ENCODE peak calls at places on chromosomes 11 and 22, in seven cellular contexts. One of them, this sample, is unnamed.

GRCh38 chr11:20873054-20873453 is 203.7 kb downstream of the NELL1 start:
- DNase-seq in ascending aorta: no peak
- DNase-seq in spleen: no peak
- DNase-seq in fibroblast of lung: no peak
- DNase-seq in choroid plexus epithelial cell: no peak
- DNase-seq in CD8-positive, alpha-beta T cell: no peak
- DNase-seq in mucosa of descending colon: no peak
- DNase-seq in this sample: no peak

GRCh38 chr11:27213232-27213660 is 149.8 kb downstream of the CCDC34 start:
- DNase-seq in ascending aorta: no peak
- DNase-seq in choroid plexus epithelial cell: peak; percentile 87
- DNase-seq in fibroblast of lung: peak; percentile 85
- DNase-seq in CD8-positive, alpha-beta T cell: no peak
- DNase-seq in spleen: no peak
- DNase-seq in mucosa of descending colon: no peak
- DNase-seq in this sample: peak; percentile 97

GRCh38 chr11:11416917-11417316 is 63.9 kb upstream of the CSNK2A3 start:
- DNase-seq in spleen: no peak
- DNase-seq in choroid plexus epithelial cell: peak; percentile 8
- DNase-seq in CD8-positive, alpha-beta T cell: no peak
- DNase-seq in mucosa of descending colon: no peak
- DNase-seq in fibroblast of lung: peak; percentile 57
- DNase-seq in ascending aorta: no peak
- DNase-seq in this sample: peak; percentile 77

GRCh38 chr11:117300773-117301172 is 9.6 kb downstream of the BACE1-AS start:
- DNase-seq in ascending aorta: no peak
- DNase-seq in choroid plexus epithelial cell: no peak
- DNase-seq in mucosa of descending colon: no peak
- DNase-seq in fibroblast of lung: no peak
- DNase-seq in CD8-positive, alpha-beta T cell: no peak
- DNase-seq in spleen: no peak
- DNase-seq in this sample: no peak

GRCh38 chr11:86671386-86672006 is 920 bp downstream of the ME3 start:
- DNase-seq in spleen: peak; percentile 79
- DNase-seq in mucosa of descending colon: peak; percentile 85
- DNase-seq in CD8-positive, alpha-beta T cell: no peak
- DNase-seq in choroid plexus epithelial cell: peak; percentile 44
- DNase-seq in fibroblast of lung: peak; percentile 42
- DNase-seq in ascending aorta: no peak
- DNase-seq in this sample: no peak

GRCh38 chr11:7577883-7578242 is 64.1 kb downstream of the PPFIBP2 start:
- DNase-seq in ascending aorta: no peak
- DNase-seq in choroid plexus epithelial cell: peak; percentile 73
- DNase-seq in fibroblast of lung: peak; percentile 47
- DNase-seq in mucosa of descending colon: no peak
- DNase-seq in CD8-positive, alpha-beta T cell: no peak
- DNase-seq in spleen: no peak
- DNase-seq in this sample: peak; percentile 55

GRCh38 chr11:125070699-125071254 is 7.7 kb downstream of the SLC37A2 start:
- DNase-seq in mucosa of descending colon: peak; percentile 63
- DNase-seq in spleen: peak; percentile 90
- DNase-seq in ascending aorta: peak; percentile 54
- DNase-seq in CD8-positive, alpha-beta T cell: no peak
- DNase-seq in choroid plexus epithelial cell: peak; percentile 80
- DNase-seq in fibroblast of lung: peak; percentile 84
- DNase-seq in this sample: peak; percentile 64

GRCh38 chr11:47443028-47443700 is 5.8 kb downstream of the RAPSN start:
- DNase-seq in choroid plexus epithelial cell: no peak
- DNase-seq in spleen: no peak
- DNase-seq in ascending aorta: no peak
- DNase-seq in mucosa of descending colon: no peak
- DNase-seq in fibroblast of lung: no peak
- DNase-seq in CD8-positive, alpha-beta T cell: no peak
- DNase-seq in this sample: no peak

GRCh38 chr11:78432058-78432515 is 14.5 kb upstream of the GAB2 start:
- DNase-seq in mucosa of descending colon: no peak
- DNase-seq in choroid plexus epithelial cell: no peak
- DNase-seq in fibroblast of lung: peak; percentile 18
- DNase-seq in CD8-positive, alpha-beta T cell: no peak
- DNase-seq in ascending aorta: no peak
- DNase-seq in spleen: no peak
- DNase-seq in this sample: no peak

GRCh38 chr22:37312549-37313183 is 30.4 kb downstream of the CYTH4 start:
- DNase-seq in fibroblast of lung: no peak
- DNase-seq in ascending aorta: no peak
- DNase-seq in CD8-positive, alpha-beta T cell: no peak
- DNase-seq in spleen: peak; percentile 71
- DNase-seq in mucosa of descending colon: no peak
- DNase-seq in choroid plexus epithelial cell: no peak
- DNase-seq in this sample: no peak

GRCh38 chr22:29144786-29145160 is 60.9 kb upstream of the EMID1 start:
- DNase-seq in CD8-positive, alpha-beta T cell: no peak
- DNase-seq in ascending aorta: no peak
- DNase-seq in choroid plexus epithelial cell: no peak
- DNase-seq in spleen: no peak
- DNase-seq in mucosa of descending colon: no peak
- DNase-seq in fibroblast of lung: no peak
- DNase-seq in this sample: no peak

GRCh38 chr11:72234514-72234830 is 9.5 kb downstream of the PHOX2A start:
- DNase-seq in ascending aorta: no peak
- DNase-seq in fibroblast of lung: no peak
- DNase-seq in choroid plexus epithelial cell: no peak
- DNase-seq in CD8-positive, alpha-beta T cell: no peak
- DNase-seq in mucosa of descending colon: no peak
- DNase-seq in spleen: peak; percentile 51
- DNase-seq in this sample: no peak

GRCh38 chr22:27690596-27690995 is 111.0 kb downstream of the MN1 start:
- DNase-seq in fibroblast of lung: no peak
- DNase-seq in ascending aorta: no peak
- DNase-seq in spleen: no peak
- DNase-seq in choroid plexus epithelial cell: no peak
- DNase-seq in CD8-positive, alpha-beta T cell: no peak
- DNase-seq in mucosa of descending colon: no peak
- DNase-seq in this sample: no peak

GRCh38 chr11:34366522-34366921 is 8.7 kb upstream of the ABTB2 start:
- DNase-seq in spleen: no peak
- DNase-seq in fibroblast of lung: peak; percentile 28
- DNase-seq in CD8-positive, alpha-beta T cell: no peak
- DNase-seq in choroid plexus epithelial cell: peak; percentile 61
- DNase-seq in ascending aorta: no peak
- DNase-seq in mucosa of descending colon: no peak
- DNase-seq in this sample: peak; percentile 41

GRCh38 chr22:50521710-50522109 is 3.7 kb downstream of the SCO2 start:
- DNase-seq in CD8-positive, alpha-beta T cell: no peak
- DNase-seq in choroid plexus epithelial cell: no peak
- DNase-seq in ascending aorta: no peak
- DNase-seq in spleen: no peak
- DNase-seq in mucosa of descending colon: no peak
- DNase-seq in fibroblast of lung: no peak
- DNase-seq in this sample: no peak

GRCh38 chr11:111303476-111303875 is 5.1 kb downstream of the POU2AF3 start:
- DNase-seq in CD8-positive, alpha-beta T cell: no peak
- DNase-seq in spleen: no peak
- DNase-seq in choroid plexus epithelial cell: no peak
- DNase-seq in mucosa of descending colon: peak; percentile 48
- DNase-seq in fibroblast of lung: no peak
- DNase-seq in ascending aorta: no peak
- DNase-seq in this sample: no peak

GRCh38 chr11:94201004-94201465 is 72.4 kb downstream of the PANX1 start:
- DNase-seq in mucosa of descending colon: no peak
- DNase-seq in spleen: no peak
- DNase-seq in ascending aorta: no peak
- DNase-seq in CD8-positive, alpha-beta T cell: no peak
- DNase-seq in fibroblast of lung: peak; percentile 92
- DNase-seq in choroid plexus epithelial cell: peak; percentile 26
- DNase-seq in this sample: peak; percentile 71

GRCh38 chr11:20821046-20821445 is 151.7 kb downstream of the NELL1 start:
- DNase-seq in choroid plexus epithelial cell: no peak
- DNase-seq in ascending aorta: no peak
- DNase-seq in fibroblast of lung: no peak
- DNase-seq in mucosa of descending colon: no peak
- DNase-seq in CD8-positive, alpha-beta T cell: no peak
- DNase-seq in spleen: no peak
- DNase-seq in this sample: no peak

GRCh38 chr11:57474017-57474750 is 13.9 kb downstream of the RTN4RL2 start:
- DNase-seq in CD8-positive, alpha-beta T cell: peak; percentile 48
- DNase-seq in fibroblast of lung: peak; percentile 37
- DNase-seq in spleen: peak; percentile 81
- DNase-seq in ascending aorta: no peak
- DNase-seq in choroid plexus epithelial cell: no peak
- DNase-seq in mucosa of descending colon: no peak
- DNase-seq in this sample: no peak

GRCh38 chr11:57303280-57303989 is 21.3 kb downstream of the TNKS1BP1 start:
- DNase-seq in spleen: no peak
- DNase-seq in fibroblast of lung: no peak
- DNase-seq in mucosa of descending colon: no peak
- DNase-seq in ascending aorta: no peak
- DNase-seq in choroid plexus epithelial cell: no peak
- DNase-seq in CD8-positive, alpha-beta T cell: no peak
- DNase-seq in this sample: no peak

DNA sequence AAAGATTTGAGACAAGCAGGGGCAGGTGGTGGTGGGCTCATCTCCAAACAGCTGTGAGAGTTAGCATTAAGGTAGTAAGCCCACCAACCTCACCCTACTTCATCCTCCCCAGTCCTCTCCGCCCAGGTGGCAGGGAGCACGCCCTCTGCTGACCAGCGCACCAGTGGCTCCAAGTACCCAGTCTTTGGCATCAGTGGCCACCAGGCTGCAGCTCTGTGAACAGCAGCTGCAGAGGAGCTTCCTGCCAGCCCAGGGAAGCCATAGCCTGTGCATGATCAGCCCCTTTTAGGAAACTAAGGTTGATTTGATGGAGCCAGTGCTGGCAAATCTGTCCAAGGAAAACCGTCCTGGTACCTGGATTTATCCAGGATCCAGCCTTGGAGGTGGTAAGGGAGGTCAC is 21.7 kb downstream of the CAVIN3 start:
- DNase-seq in ascending aorta: no peak
- DNase-seq in mucosa of descending colon: peak; percentile 46
- DNase-seq in CD8-positive, alpha-beta T cell: no peak
- DNase-seq in choroid plexus epithelial cell: peak; percentile 45
- DNase-seq in spleen: no peak
- DNase-seq in fibroblast of lung: peak; percentile 25
- DNase-seq in this sample: peak; percentile 32
- TF ChIP-seq CTCF in ascending aorta: peak; percentile 41
- TF ChIP-seq CTCF in mucosa of descending colon: no peak
- TF ChIP-seq CTCF in CD8-positive, alpha-beta T cell: no peak
- TF ChIP-seq CTCF in choroid plexus epithelial cell: peak; percentile 66
- TF ChIP-seq CTCF in spleen: peak; percentile 26
- TF ChIP-seq CTCF in fibroblast of lung: peak; percentile 28
- TF ChIP-seq CTCF in this sample: peak; percentile 65

DNA sequence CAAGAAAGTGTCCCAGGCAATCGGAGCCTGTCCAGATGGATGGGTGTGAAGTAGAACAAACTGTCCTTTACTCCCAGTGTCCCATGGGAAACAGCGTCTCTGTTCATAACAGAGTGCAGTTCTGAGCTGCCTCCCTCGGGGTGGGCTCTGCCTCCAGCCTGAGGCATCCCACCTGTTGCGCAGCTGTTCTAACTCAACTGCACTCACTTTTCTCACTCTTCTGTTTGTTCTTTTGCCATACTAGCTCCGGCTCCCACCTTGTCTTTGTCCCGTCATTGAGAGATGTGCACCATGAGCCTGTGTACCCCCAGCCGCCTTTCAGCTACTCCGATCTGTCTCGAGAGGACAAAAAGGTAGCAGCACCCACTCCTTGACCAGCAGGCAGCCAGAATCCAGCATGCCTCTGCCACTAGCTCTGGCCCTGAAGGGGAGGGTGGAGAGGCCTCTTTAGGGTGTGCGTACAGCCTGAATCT is 20.7 kb upstream of the CDC42EP2 start:
- DNase-seq in fibroblast of lung: peak; percentile 84
- DNase-seq in ascending aorta: no peak
- DNase-seq in mucosa of descending colon: no peak
- DNase-seq in choroid plexus epithelial cell: no peak
- DNase-seq in spleen: no peak
- DNase-seq in CD8-positive, alpha-beta T cell: no peak
- DNase-seq in this sample: no peak
- H3K4me3 ChIP-seq in fibroblast of lung: no peak overlapping the region
- H3K4me3 ChIP-seq in ascending aorta: no peak overlapping the region
- H3K4me3 ChIP-seq in mucosa of descending colon: no peak overlapping the region
- H3K4me3 ChIP-seq in choroid plexus epithelial cell: no peak overlapping the region
- H3K4me3 ChIP-seq in spleen: no peak overlapping the region
- H3K4me3 ChIP-seq in CD8-positive, alpha-beta T cell: no peak overlapping the region
- H3K4me3 ChIP-seq in this sample: no peak overlapping the region

DNA sequence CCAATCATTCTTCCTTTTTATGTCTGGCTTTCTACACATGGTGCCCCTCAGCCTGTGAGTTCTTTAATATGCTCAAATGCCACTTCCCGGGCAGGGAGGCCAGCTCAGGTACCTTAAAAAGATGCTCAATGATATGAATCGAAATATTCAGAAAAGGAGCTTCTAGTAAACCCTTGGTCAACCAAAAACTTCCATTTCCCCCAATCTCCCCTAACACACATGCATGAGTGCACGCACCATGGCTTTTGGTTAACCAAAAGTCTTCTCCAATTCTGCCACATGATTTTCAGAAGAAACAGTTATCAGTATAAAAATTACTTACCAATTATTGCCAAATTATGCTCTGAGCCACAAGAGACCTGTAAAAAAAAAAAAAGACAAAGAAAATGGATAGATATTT is 135.0 kb downstream of the SERGEF start:
- DNase-seq in CD8-positive, alpha-beta T cell: no peak
- DNase-seq in mucosa of descending colon: no peak
- DNase-seq in fibroblast of lung: no peak
- DNase-seq in spleen: no peak
- DNase-seq in choroid plexus epithelial cell: no peak
- DNase-seq in ascending aorta: no peak
- DNase-seq in this sample: no peak
- TF ChIP-seq CTCF in CD8-positive, alpha-beta T cell: no peak
- TF ChIP-seq CTCF in mucosa of descending colon: no peak
- TF ChIP-seq CTCF in fibroblast of lung: no peak
- TF ChIP-seq CTCF in spleen: no peak
- TF ChIP-seq CTCF in choroid plexus epithelial cell: no peak
- TF ChIP-seq CTCF in ascending aorta: no peak
- TF ChIP-seq CTCF in this sample: no peak

DNA sequence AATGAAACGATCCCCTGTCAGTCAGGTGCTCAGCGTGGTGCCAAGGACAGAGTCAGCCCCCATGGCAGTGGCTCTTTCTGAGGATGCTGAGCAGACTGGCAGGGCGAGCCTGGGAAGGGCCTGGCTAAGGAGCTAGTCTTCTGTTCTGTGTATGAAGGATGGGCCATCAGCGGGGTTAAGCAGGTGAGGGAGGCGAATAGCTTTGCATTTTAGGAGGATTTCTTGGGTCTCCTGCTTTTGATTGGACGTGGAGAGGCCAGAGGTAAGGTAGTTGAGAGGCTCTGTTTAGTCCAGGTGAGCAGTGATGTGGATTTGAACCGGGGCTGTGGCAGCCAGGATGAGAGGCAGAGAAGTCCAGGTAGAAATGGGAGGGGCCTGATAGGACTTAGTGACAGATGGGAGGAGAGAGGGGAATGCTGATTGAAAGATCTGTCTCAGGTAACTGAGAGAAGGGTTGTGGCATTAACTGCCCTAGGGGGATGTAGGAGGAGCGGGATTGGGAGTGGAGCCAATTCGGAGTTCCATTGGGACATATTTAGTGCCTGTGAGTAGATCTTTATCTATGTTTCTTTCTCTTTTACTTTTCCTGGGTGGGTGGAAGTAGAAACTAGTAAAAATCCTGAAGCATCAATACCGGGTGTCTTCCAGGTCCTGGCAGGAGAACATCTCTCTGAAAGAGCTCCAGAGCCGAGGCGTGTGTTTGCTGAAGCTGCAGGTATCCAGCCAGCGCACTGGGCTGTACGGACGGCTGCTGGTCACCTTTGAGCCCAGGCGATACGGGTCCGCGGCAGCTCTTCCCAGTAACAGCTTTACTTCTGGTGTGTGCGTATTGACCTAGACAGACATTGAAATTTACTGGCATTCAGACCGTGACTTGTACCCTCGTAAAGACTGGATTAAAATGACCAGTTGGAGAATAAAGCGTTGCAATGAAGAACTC is 2.0 kb downstream of the IGHMBP2 start:
- DNase-seq in spleen: no peak
- DNase-seq in choroid plexus epithelial cell: no peak
- DNase-seq in ascending aorta: no peak
- DNase-seq in mucosa of descending colon: no peak
- DNase-seq in fibroblast of lung: no peak
- DNase-seq in CD8-positive, alpha-beta T cell: no peak
- DNase-seq in this sample: no peak
- H3K4me3 ChIP-seq in spleen: no peak overlapping the region
- H3K4me3 ChIP-seq in choroid plexus epithelial cell: no peak overlapping the region
- H3K4me3 ChIP-seq in ascending aorta: peak overlapping the region; percentile 75
- H3K4me3 ChIP-seq in mucosa of descending colon: no peak overlapping the region
- H3K4me3 ChIP-seq in fibroblast of lung: peak overlapping the region; percentile 96
- H3K4me3 ChIP-seq in CD8-positive, alpha-beta T cell: no peak overlapping the region
- H3K4me3 ChIP-seq in this sample: peak overlapping the region; percentile 100